ENCODE peak calls at places on chromosomes 7 and 10, in five cellular contexts. R is tibial artery, J is tibial nerve, E is nephron progenitor cell, S is neural crest cell. V is an unnamed sample.

GRCh38 chr7:2309889-2310331 is 4.3 kb downstream of the SNX8 start:
- DNase-seq in R (no peak), J (peak), E (peak), S (no peak), V (no peak)

GRCh38 chr7:156061689-156062255 is 249.5 kb upstream of the SHH start:
- DNase-seq in R (peak), J (no peak), E (no peak), S (no peak), V (no peak)

GRCh38 chr10:130745251-130745650 is 566.3 kb downstream of the TCERG1L start:
- DNase-seq in R (peak), J (no peak), E (no peak), S (no peak), V (no peak)

GRCh38 chr10:90745565-90745964 is 112.3 kb downstream of the HTR7 start:
- DNase-seq in R (no peak), J (no peak), E (no peak), S (no peak), V (no peak)

GRCh38 chr7:129435414-129435829 is 1.2 kb downstream of the STRIP2 start:
- DNase-seq in R (no peak), J (no peak), E (no peak), S (no peak), V (no peak)

GRCh38 chr7:80288175-80289122 is 153.8 kb downstream of the GNAI1 start:
- DNase-seq in R (no peak), J (no peak), E (peak), S (no peak), V (peak)

GRCh38 chr10:32985781-32986350 is 27.8 kb upstream of the ITGB1 start:
- DNase-seq in R (no peak), J (no peak), E (no peak), S (no peak), V (no peak)

GRCh38 chr7:2296830-2297229 is 17.4 kb downstream of the SNX8 start:
- DNase-seq in R (no peak), J (no peak), E (no peak), S (no peak), V (no peak)

GRCh38 chr7:22419488-22419887 is 62.5 kb upstream of the RAPGEF5 start:
- DNase-seq in R (no peak), J (no peak), E (peak), S (no peak), V (no peak)

GRCh38 chr7:51071427-51071826 is 245.2 kb downstream of the COBL start:
- DNase-seq in R (no peak), J (no peak), E (no peak), S (no peak), V (no peak)

GRCh38 chr10:5534051-5534821 is 9.5 kb downstream of the CALML3 start:
- DNase-seq in R (peak), J (no peak), E (no peak), S (no peak), V (no peak)

GRCh38 chr7:146654048-146654447 is 537.4 kb downstream of the CNTNAP2 start:
- DNase-seq in R (no peak), J (no peak), E (peak), S (no peak), V (no peak)

GRCh38 chr7:146659732-146660131 is 543.1 kb downstream of the CNTNAP2 start:
- DNase-seq in R (no peak), J (no peak), E (no peak), S (no peak), V (no peak)

GRCh38 chr7:146658604-146659003 is 542.0 kb downstream of the CNTNAP2 start:
- DNase-seq in R (no peak), J (no peak), E (no peak), S (no peak), V (no peak)

GRCh38 chr7:146655928-146656797 is 539.6 kb downstream of the CNTNAP2 start:
- DNase-seq in R (no peak), J (no peak), E (no peak), S (no peak), V (peak)

GRCh38 chr7:146656988-146657387 is 540.4 kb downstream of the CNTNAP2 start:
- DNase-seq in R (no peak), J (no peak), E (no peak), S (no peak), V (no peak)
- TF ChIP-seq CTCF in R (no peak), J (no peak), E (no peak), S (no peak), V (no peak)

GRCh38 chr10:75367098-75367497 is 34.5 kb downstream of the ZNF503 start:
- DNase-seq in R (no peak), J (no peak), E (peak), S (no peak), V (no peak)
- TF ChIP-seq CTCF in R (no peak), J (no peak), E (no peak), S (no peak), V (no peak)

GRCh38 chr7:44490351-44491200 is at the start of gene NUDCD3:
- DNase-seq in R (peak), J (peak), E (peak), S (peak), V (peak)
- TF ChIP-seq CTCF in R (no peak), J (peak), E (no peak), S (no peak), V (no peak)

DNA sequence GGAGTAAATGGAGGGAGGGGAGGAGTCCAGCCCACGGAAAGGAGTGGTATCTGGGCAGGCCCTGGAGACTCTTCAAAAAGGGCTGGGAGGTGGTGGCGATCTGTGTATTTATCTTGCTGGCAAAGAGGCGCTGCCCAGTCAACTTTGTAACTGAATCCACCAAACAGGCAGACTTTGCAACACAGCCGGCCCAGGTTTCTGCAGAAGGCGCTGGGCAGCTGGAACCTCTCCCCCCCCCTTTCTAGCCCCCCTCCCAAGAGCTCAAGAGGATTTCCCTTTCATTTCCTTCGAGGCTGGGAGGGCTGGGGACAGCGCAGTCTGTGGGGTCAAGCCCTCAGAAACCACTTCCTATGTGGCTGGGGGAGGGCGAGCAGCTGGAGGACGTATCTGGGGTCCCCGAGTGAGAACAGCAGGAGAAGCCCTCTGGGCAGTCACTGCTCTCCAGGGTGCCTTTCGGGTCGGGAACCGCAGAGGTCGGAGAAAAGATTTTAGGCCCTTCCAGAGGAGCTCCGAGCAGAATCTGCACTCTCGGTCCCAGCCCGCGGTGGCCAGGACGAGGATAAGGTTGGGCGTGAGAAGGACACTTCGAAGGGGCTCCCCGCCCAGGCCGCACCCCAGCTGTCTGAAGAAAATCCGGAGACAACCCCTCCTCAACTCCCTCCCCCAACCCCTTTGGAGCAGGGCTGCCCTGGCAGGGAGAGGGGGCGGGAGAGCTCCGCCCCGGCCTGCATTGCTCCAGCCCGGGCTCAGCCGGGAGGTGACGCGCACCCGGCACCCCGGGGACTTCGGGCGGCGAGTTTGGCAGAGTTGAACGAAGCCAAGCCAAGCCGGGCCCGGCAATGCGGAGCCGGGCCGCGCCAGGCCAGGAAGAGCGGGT is 943 bp downstream of the ZCCHC24 start:
- DNase-seq in R (peak), J (no peak), E (peak), S (peak), V (peak)
- TF ChIP-seq CTCF in R (no peak), J (no peak), E (no peak), S (no peak), V (no peak)

V was measured in activated CD8-positive, alpha-beta T cell treated with anti-CD3 and anti-CD28 coated beads for 36 hours.